ENCODE peak calls at places on chromosomes 13 and 19, in five cellular contexts. A is neural progenitor cell, I is hepatocyte, J is SK-N-SH, U is PC-3. Z is an unnamed sample.

GRCh38 chr19:49155830-49156346 is 692 bp upstream of the HRC start:
- DNase-seq in A (peak; percentile 36), U (no peak), I (no peak), J (no peak), Z (no peak)

GRCh38 chr19:13097331-13098258 is 5.1 kb downstream of the LYL1 start:
- DNase-seq in J (no peak), I (no peak), U (no peak), A (peak; percentile 49), Z (no peak)

GRCh38 chr13:69178000-69178399 is 929.6 kb upstream of the ATXN8OS start:
- DNase-seq in U (peak; percentile 23), I (no peak), J (no peak), A (no peak), Z (no peak)

GRCh38 chr19:13104848-13105646 is 2.4 kb upstream of the LYL1 start:
- DNase-seq in U (no peak), A (no peak), J (no peak), I (no peak), Z (peak; percentile 75)

GRCh38 chr13:114096811-114097503 is 35.5 kb downstream of the RASA3 start:
- DNase-seq in U (no peak), I (no peak), J (peak; percentile 59), A (no peak), Z (no peak)

GRCh38 chr13:38763446-38764381 is 76.8 kb downstream of the FREM2 start:
- DNase-seq in I (peak; percentile 68), U (peak; percentile 44), A (peak; percentile 81), J (peak; percentile 36), Z (peak; percentile 2)

GRCh38 chr13:49777746-49778614 is 14.5 kb downstream of the KPNA3 start:
- DNase-seq in U (no peak), I (no peak), J (no peak), A (no peak), Z (no peak)

GRCh38 chr13:67742478-67742877 is 512.3 kb upstream of the PCDH9 start:
- DNase-seq in J (no peak), U (no peak), A (no peak), I (no peak), Z (no peak)

GRCh38 chr19:6767357-6768235 is at the start of gene SH2D3A:
- DNase-seq in J (peak; percentile 60), U (peak; percentile 99), I (peak; percentile 96), A (peak; percentile 96), Z (peak; percentile 99)

GRCh38 chr19:7904074-7905020 is 670 bp downstream of the MAP2K7 start:
- DNase-seq in I (peak; percentile 75), U (no peak), A (peak; percentile 66), J (peak; percentile 85), Z (peak; percentile 64)

GRCh38 chr19:1173160-1173844 is 766 bp downstream of the SBNO2 start:
- DNase-seq in A (peak; percentile 46), J (peak; percentile 67), U (no peak), I (no peak), Z (peak; percentile 19)

GRCh38 chr13:44876782-44877324 is 112.4 kb downstream of the NUFIP1 start:
- DNase-seq in U (no peak), J (no peak), I (no peak), A (peak; percentile 47), Z (no peak)

GRCh38 chr19:13610042-13610691 is 103.9 kb upstream of the CACNA1A start:
- DNase-seq in I (peak; percentile 32), U (peak; percentile 26), A (peak; percentile 44), J (no peak), Z (peak; percentile 40)

GRCh38 chr13:114142137-114142550 is 9.7 kb upstream of the RASA3 start:
- DNase-seq in U (no peak), A (no peak), I (no peak), J (peak; percentile 25), Z (no peak)

GRCh38 chr13:110123041-110123809 is 183.7 kb downstream of the COL4A1 start:
- DNase-seq in A (no peak), U (no peak), J (no peak), I (no peak), Z (no peak)

GRCh38 chr19:24086974-24087595 is at the start of gene ZNF254:
- DNase-seq in I (peak; percentile 96), U (peak; percentile 94), J (peak; percentile 84), A (peak; percentile 97), Z (peak; percentile 89)

GRCh38 chr13:30110301-30111070 is 196.9 kb downstream of the KATNAL1 start:
- DNase-seq in U (no peak), A (no peak), J (no peak), I (no peak), Z (no peak)

DNA sequence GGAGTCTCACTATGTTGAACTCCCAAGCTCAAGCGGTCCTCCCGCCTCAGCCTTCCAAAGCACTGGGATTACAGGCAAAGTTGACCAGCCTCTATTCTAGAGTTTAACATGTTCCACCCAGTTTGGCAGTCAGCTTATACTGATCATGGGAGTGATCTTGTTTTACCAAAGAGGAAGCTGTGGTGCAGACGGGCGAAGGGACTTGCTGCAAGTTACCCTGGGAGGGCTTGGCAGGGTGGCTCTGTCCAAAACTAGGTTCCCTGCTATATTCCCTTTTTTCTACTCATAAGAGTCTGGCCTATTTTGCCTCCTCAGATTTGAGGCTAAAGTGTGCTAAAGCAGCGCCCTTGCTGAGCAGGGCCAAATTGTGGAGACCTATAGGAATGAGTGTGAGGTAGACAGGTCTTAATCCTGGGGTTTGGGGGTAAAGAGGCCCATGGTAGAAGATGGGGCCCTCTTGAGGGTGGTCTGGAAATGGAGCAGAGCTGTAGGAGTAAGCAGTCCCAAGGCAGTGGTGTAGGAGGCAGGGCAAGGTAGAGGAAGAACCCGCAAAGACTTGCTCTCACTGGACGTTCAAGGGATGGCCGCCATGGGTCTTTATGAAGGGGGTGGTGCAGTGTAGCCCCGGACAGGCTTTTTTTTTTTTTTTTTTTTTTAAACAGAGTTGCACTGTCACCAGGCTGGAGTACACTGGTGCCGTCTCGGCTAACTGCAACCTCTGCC is 3.3 kb downstream of the RPS19 start:
- DNase-seq in A (no peak), I (no peak), U (no peak), J (no peak), Z (no peak)
- H3K4me2 ChIP-seq in A (peak overlapping the region; percentile 25), I (peak overlapping the region; percentile 11), U (peak overlapping the region; percentile 98), J (peak overlapping the region; percentile 88), Z (peak overlapping the region; percentile 98)

GRCh38 chr13:87094646-87095045 is 576.5 kb upstream of the SLITRK5 start:
- DNase-seq in U (peak; percentile 5), I (no peak), J (no peak), A (peak; percentile 49), Z (no peak)

GRCh38 chr13:87093399-87093798 is 577.8 kb upstream of the SLITRK5 start:
- DNase-seq in J (no peak), U (peak; percentile 77), I (no peak), A (no peak), Z (no peak)

GRCh38 chr13:87087741-87088140 is 583.4 kb upstream of the SLITRK5 start:
- DNase-seq in I (no peak), U (no peak), J (no peak), A (no peak), Z (no peak)

GRCh38 chr13:87084192-87084591 is 587.0 kb upstream of the SLITRK5 start:
- DNase-seq in A (no peak), U (no peak), I (no peak), J (no peak), Z (no peak)

GRCh38 chr13:87089391-87089790 is 581.8 kb upstream of the SLITRK5 start:
- DNase-seq in A (no peak), U (peak; percentile 47), J (no peak), I (no peak), Z (no peak)
- H3K79me2 ChIP-seq in A (no peaks in the 10 kb centered on the region), U (no peaks in the 10 kb centered on the region), J (no peaks in the 10 kb centered on the region), I (no peaks in the 10 kb centered on the region), Z (no peaks in the 10 kb centered on the region)

GRCh38 chr13:70457474-70457873 is 349.2 kb upstream of the KLHL1 start:
- DNase-seq in A (no peak), I (peak; percentile 44), U (peak; percentile 40), J (no peak), Z (no peak)
- TF ChIP-seq EZH2phosphoT487 in A (no peak), I (no peak), U (no peak), J (no peak), Z (no peak)

GRCh38 chr19:4416268-4416667 is 13.8 kb downstream of the CHAF1A start:
- DNase-seq in A (no peak), I (no peak), J (no peak), U (no peak), Z (no peak)

GRCh38 chr19:4414144-4414799 is 11.8 kb downstream of the CHAF1A start:
- DNase-seq in U (peak; percentile 17), A (no peak), I (no peak), J (no peak), Z (no peak)

GRCh38 chr19:4413588-4413987 is 11.1 kb downstream of the CHAF1A start:
- DNase-seq in I (no peak), J (no peak), U (no peak), A (no peak), Z (no peak)

GRCh38 chr19:4414800-4415251 is 12.4 kb downstream of the CHAF1A start:
- DNase-seq in I (no peak), J (no peak), U (no peak), A (peak; percentile 81), Z (no peak)

GRCh38 chr19:4415352-4415751 is 12.9 kb downstream of the CHAF1A start:
- DNase-seq in A (peak; percentile 86), J (no peak), U (no peak), I (no peak), Z (no peak)
- H3K4me2 ChIP-seq in A (peak overlapping the region; percentile 83), J (no peak overlapping the region), U (no peak overlapping the region), I (peak overlapping the region; percentile 67), Z (no peak overlapping the region)

GRCh38 chr19:42254850-42255765 is at the start of gene ERF:
- DNase-seq in U (peak; percentile 81), I (peak; percentile 97), A (peak; percentile 98), J (peak; percentile 96), Z (peak; percentile 92)

GRCh38 chr19:42253245-42254082 is 1.5 kb downstream of the ERF start:
- DNase-seq in I (peak; percentile 79), J (peak; percentile 83), U (peak; percentile 15), A (peak; percentile 91), Z (peak; percentile 62)

GRCh38 chr19:42252365-42253244 is 2.3 kb downstream of the ERF start:
- DNase-seq in A (no peak), J (peak; percentile 53), I (peak; percentile 69), U (no peak), Z (no peak)

GRCh38 chr19:42255766-42256750 is 1.1 kb upstream of the ERF start:
- DNase-seq in A (peak; percentile 84), J (peak; percentile 77), I (peak; percentile 74), U (peak; percentile 32), Z (no peak)

GRCh38 chr19:42254083-42254849 is 662 bp downstream of the ERF start:
- DNase-seq in U (peak; percentile 48), A (peak; percentile 94), J (peak; percentile 79), I (peak; percentile 87), Z (peak; percentile 85)
- H3K79me2 ChIP-seq in U (peaks cover 38% of the 10 kb centered on the region), A (peaks cover 58% of the 10 kb centered on the region), J (peaks cover 63% of the 10 kb centered on the region), I (peaks cover 61% of the 10 kb centered on the region), Z (peaks cover 28% of the 10 kb centered on the region)

Z was measured in OCI-LY7.